ENCODE peak calls at places on chromosomes 1 and 21, in seven cellular contexts. One of them, this sample, is unnamed.

GRCh38 chr1:107299521-107299920 is 158.7 kb downstream of the NTNG1 start:
- DNase-seq in IMR-90: no peak
- DNase-seq in tibial artery: no peak
- DNase-seq in neural progenitor cell: no peak
- DNase-seq in mucosa of descending colon: no peak
- DNase-seq in PC-9: no peak
- DNase-seq in choroid plexus epithelial cell: no peak
- DNase-seq in this sample: no peak

GRCh38 chr1:223678841-223679240 is 13.3 kb upstream of the CAPN8 start:
- DNase-seq in tibial artery: no peak
- DNase-seq in IMR-90: no peak
- DNase-seq in PC-9: no peak
- DNase-seq in choroid plexus epithelial cell: no peak
- DNase-seq in neural progenitor cell: no peak
- DNase-seq in mucosa of descending colon: no peak
- DNase-seq in this sample: no peak

GRCh38 chr1:159068877-159069276 is 7.7 kb downstream of the AIM2 start:
- DNase-seq in choroid plexus epithelial cell: peak
- DNase-seq in mucosa of descending colon: no peak
- DNase-seq in neural progenitor cell: no peak
- DNase-seq in PC-9: no peak
- DNase-seq in IMR-90: peak
- DNase-seq in tibial artery: no peak
- DNase-seq in this sample: no peak

GRCh38 chr1:227541796-227542152 is 21.6 kb upstream of the ZNF678 start:
- DNase-seq in tibial artery: no peak
- DNase-seq in choroid plexus epithelial cell: no peak
- DNase-seq in mucosa of descending colon: peak
- DNase-seq in PC-9: no peak
- DNase-seq in neural progenitor cell: no peak
- DNase-seq in IMR-90: no peak
- DNase-seq in this sample: no peak

GRCh38 chr21:33286600-33287456 is 20.7 kb downstream of the IL10RB start:
- DNase-seq in choroid plexus epithelial cell: peak
- DNase-seq in IMR-90: peak
- DNase-seq in tibial artery: no peak
- DNase-seq in mucosa of descending colon: no peak
- DNase-seq in PC-9: peak
- DNase-seq in neural progenitor cell: no peak
- DNase-seq in this sample: no peak

GRCh38 chr1:45381243-45381642 is 41.0 kb upstream of the MUTYH start:
- DNase-seq in mucosa of descending colon: no peak
- DNase-seq in PC-9: no peak
- DNase-seq in tibial artery: no peak
- DNase-seq in IMR-90: no peak
- DNase-seq in neural progenitor cell: no peak
- DNase-seq in choroid plexus epithelial cell: no peak
- DNase-seq in this sample: no peak

GRCh38 chr21:34367320-34367935 is 3.6 kb downstream of the KCNE2 start:
- DNase-seq in mucosa of descending colon: no peak
- DNase-seq in choroid plexus epithelial cell: peak
- DNase-seq in neural progenitor cell: peak
- DNase-seq in tibial artery: no peak
- DNase-seq in PC-9: peak
- DNase-seq in IMR-90: peak
- DNase-seq in this sample: peak

GRCh38 chr1:43279666-43280065 is 5.7 kb downstream of the C1orf210 start:
- DNase-seq in PC-9: no peak
- DNase-seq in neural progenitor cell: no peak
- DNase-seq in IMR-90: no peak
- DNase-seq in tibial artery: no peak
- DNase-seq in mucosa of descending colon: no peak
- DNase-seq in choroid plexus epithelial cell: no peak
- DNase-seq in this sample: no peak

GRCh38 chr21:36780861-36781260 is 81.9 kb downstream of the SIM2 start:
- DNase-seq in tibial artery: no peak
- DNase-seq in PC-9: no peak
- DNase-seq in mucosa of descending colon: no peak
- DNase-seq in IMR-90: no peak
- DNase-seq in choroid plexus epithelial cell: no peak
- DNase-seq in neural progenitor cell: no peak
- DNase-seq in this sample: no peak

GRCh38 chr1:24403806-24404205 is 9.8 kb downstream of the STPG1 start:
- DNase-seq in mucosa of descending colon: no peak
- DNase-seq in choroid plexus epithelial cell: no peak
- DNase-seq in tibial artery: no peak
- DNase-seq in IMR-90: no peak
- DNase-seq in neural progenitor cell: no peak
- DNase-seq in PC-9: no peak
- DNase-seq in this sample: no peak

GRCh38 chr1:42319128-42319851 is 15.7 kb downstream of the FOXJ3 start:
- DNase-seq in mucosa of descending colon: no peak
- DNase-seq in tibial artery: no peak
- DNase-seq in IMR-90: peak
- DNase-seq in neural progenitor cell: no peak
- DNase-seq in PC-9: no peak
- DNase-seq in choroid plexus epithelial cell: peak
- DNase-seq in this sample: no peak

GRCh38 chr1:185694081-185694480 is 40.1 kb upstream of the HMCN1 start:
- DNase-seq in PC-9: no peak
- DNase-seq in IMR-90: no peak
- DNase-seq in mucosa of descending colon: no peak
- DNase-seq in neural progenitor cell: no peak
- DNase-seq in choroid plexus epithelial cell: peak
- DNase-seq in tibial artery: no peak
- DNase-seq in this sample: no peak

GRCh38 chr1:113455374-113455773 is 65.1 kb downstream of the MAGI3 start:
- DNase-seq in neural progenitor cell: no peak
- DNase-seq in IMR-90: no peak
- DNase-seq in choroid plexus epithelial cell: no peak
- DNase-seq in tibial artery: no peak
- DNase-seq in mucosa of descending colon: no peak
- DNase-seq in PC-9: no peak
- DNase-seq in this sample: no peak

GRCh38 chr1:87170151-87170550 is 158.5 kb upstream of the LMO4 start:
- DNase-seq in neural progenitor cell: no peak
- DNase-seq in mucosa of descending colon: no peak
- DNase-seq in IMR-90: peak
- DNase-seq in tibial artery: no peak
- DNase-seq in choroid plexus epithelial cell: no peak
- DNase-seq in PC-9: no peak
- DNase-seq in this sample: no peak

GRCh38 chr1:94741510-94741909 is 78.6 kb upstream of the SLC44A3 start:
- DNase-seq in mucosa of descending colon: no peak
- DNase-seq in IMR-90: no peak
- DNase-seq in PC-9: no peak
- DNase-seq in tibial artery: no peak
- DNase-seq in neural progenitor cell: no peak
- DNase-seq in choroid plexus epithelial cell: peak
- DNase-seq in this sample: no peak
- TF ChIP-seq CTCF in mucosa of descending colon: no peak
- TF ChIP-seq CTCF in IMR-90: no peak
- TF ChIP-seq CTCF in PC-9: peak
- TF ChIP-seq CTCF in tibial artery: no peak
- TF ChIP-seq CTCF in neural progenitor cell: no peak
- TF ChIP-seq CTCF in choroid plexus epithelial cell: peak
- TF ChIP-seq CTCF in this sample: no peak

GRCh38 chr1:40640314-40641076 is 25.0 kb downstream of the RIMS3 start:
- DNase-seq in PC-9: no peak
- DNase-seq in neural progenitor cell: no peak
- DNase-seq in mucosa of descending colon: no peak
- DNase-seq in choroid plexus epithelial cell: no peak
- DNase-seq in tibial artery: no peak
- DNase-seq in IMR-90: no peak
- DNase-seq in this sample: no peak

GRCh38 chr1:40636777-40637176 is 28.7 kb downstream of the RIMS3 start:
- DNase-seq in IMR-90: no peak
- DNase-seq in choroid plexus epithelial cell: no peak
- DNase-seq in PC-9: no peak
- DNase-seq in neural progenitor cell: no peak
- DNase-seq in tibial artery: no peak
- DNase-seq in mucosa of descending colon: no peak
- DNase-seq in this sample: no peak

GRCh38 chr1:40635763-40636500 is 29.6 kb downstream of the RIMS3 start:
- DNase-seq in PC-9: no peak
- DNase-seq in mucosa of descending colon: no peak
- DNase-seq in IMR-90: no peak
- DNase-seq in neural progenitor cell: no peak
- DNase-seq in tibial artery: no peak
- DNase-seq in choroid plexus epithelial cell: no peak
- DNase-seq in this sample: no peak

GRCh38 chr1:40637617-40638016 is 27.9 kb downstream of the RIMS3 start:
- DNase-seq in IMR-90: no peak
- DNase-seq in mucosa of descending colon: no peak
- DNase-seq in choroid plexus epithelial cell: no peak
- DNase-seq in tibial artery: no peak
- DNase-seq in neural progenitor cell: no peak
- DNase-seq in PC-9: no peak
- DNase-seq in this sample: no peak

GRCh38 chr1:40638097-40639036 is 27.1 kb downstream of the RIMS3 start:
- DNase-seq in tibial artery: no peak
- DNase-seq in PC-9: no peak
- DNase-seq in mucosa of descending colon: no peak
- DNase-seq in neural progenitor cell: peak
- DNase-seq in IMR-90: no peak
- DNase-seq in choroid plexus epithelial cell: no peak
- DNase-seq in this sample: no peak
- TF ChIP-seq CTCF in tibial artery: no peak
- TF ChIP-seq CTCF in PC-9: no peak
- TF ChIP-seq CTCF in mucosa of descending colon: no peak
- TF ChIP-seq CTCF in neural progenitor cell: no peak
- TF ChIP-seq CTCF in IMR-90: no peak
- TF ChIP-seq CTCF in choroid plexus epithelial cell: no peak
- TF ChIP-seq CTCF in this sample: no peak

GRCh38 chr1:226438007-226438406 is 30.1 kb upstream of the PARP1 start:
- DNase-seq in neural progenitor cell: no peak
- DNase-seq in choroid plexus epithelial cell: peak
- DNase-seq in tibial artery: no peak
- DNase-seq in mucosa of descending colon: no peak
- DNase-seq in PC-9: no peak
- DNase-seq in IMR-90: no peak
- DNase-seq in this sample: no peak
- TF ChIP-seq CTCF in neural progenitor cell: peak
- TF ChIP-seq CTCF in choroid plexus epithelial cell: no peak
- TF ChIP-seq CTCF in tibial artery: peak
- TF ChIP-seq CTCF in mucosa of descending colon: no peak
- TF ChIP-seq CTCF in PC-9: peak
- TF ChIP-seq CTCF in IMR-90: peak
- TF ChIP-seq CTCF in this sample: peak

GRCh38 chr1:89085781-89086180 is 20.8 kb upstream of the GBP1 start:
- DNase-seq in IMR-90: peak
- DNase-seq in neural progenitor cell: no peak
- DNase-seq in tibial artery: no peak
- DNase-seq in choroid plexus epithelial cell: peak
- DNase-seq in mucosa of descending colon: no peak
- DNase-seq in PC-9: no peak
- DNase-seq in this sample: peak
- TF ChIP-seq CTCF in IMR-90: peak
- TF ChIP-seq CTCF in neural progenitor cell: no peak
- TF ChIP-seq CTCF in tibial artery: no peak
- TF ChIP-seq CTCF in choroid plexus epithelial cell: peak
- TF ChIP-seq CTCF in mucosa of descending colon: peak
- TF ChIP-seq CTCF in PC-9: peak
- TF ChIP-seq CTCF in this sample: peak

GRCh38 chr21:26005464-26005863 is 165.1 kb downstream of the APP start:
- DNase-seq in choroid plexus epithelial cell: no peak
- DNase-seq in neural progenitor cell: no peak
- DNase-seq in IMR-90: no peak
- DNase-seq in tibial artery: no peak
- DNase-seq in mucosa of descending colon: no peak
- DNase-seq in PC-9: no peak
- DNase-seq in this sample: no peak

GRCh38 chr21:26013964-26014363 is 156.6 kb downstream of the APP start:
- DNase-seq in IMR-90: no peak
- DNase-seq in neural progenitor cell: no peak
- DNase-seq in PC-9: no peak
- DNase-seq in mucosa of descending colon: no peak
- DNase-seq in choroid plexus epithelial cell: peak
- DNase-seq in tibial artery: no peak
- DNase-seq in this sample: no peak

GRCh38 chr21:26007911-26008579 is 162.5 kb downstream of the APP start:
- DNase-seq in choroid plexus epithelial cell: peak
- DNase-seq in IMR-90: peak
- DNase-seq in mucosa of descending colon: no peak
- DNase-seq in PC-9: no peak
- DNase-seq in tibial artery: no peak
- DNase-seq in neural progenitor cell: no peak
- DNase-seq in this sample: no peak

DNA sequence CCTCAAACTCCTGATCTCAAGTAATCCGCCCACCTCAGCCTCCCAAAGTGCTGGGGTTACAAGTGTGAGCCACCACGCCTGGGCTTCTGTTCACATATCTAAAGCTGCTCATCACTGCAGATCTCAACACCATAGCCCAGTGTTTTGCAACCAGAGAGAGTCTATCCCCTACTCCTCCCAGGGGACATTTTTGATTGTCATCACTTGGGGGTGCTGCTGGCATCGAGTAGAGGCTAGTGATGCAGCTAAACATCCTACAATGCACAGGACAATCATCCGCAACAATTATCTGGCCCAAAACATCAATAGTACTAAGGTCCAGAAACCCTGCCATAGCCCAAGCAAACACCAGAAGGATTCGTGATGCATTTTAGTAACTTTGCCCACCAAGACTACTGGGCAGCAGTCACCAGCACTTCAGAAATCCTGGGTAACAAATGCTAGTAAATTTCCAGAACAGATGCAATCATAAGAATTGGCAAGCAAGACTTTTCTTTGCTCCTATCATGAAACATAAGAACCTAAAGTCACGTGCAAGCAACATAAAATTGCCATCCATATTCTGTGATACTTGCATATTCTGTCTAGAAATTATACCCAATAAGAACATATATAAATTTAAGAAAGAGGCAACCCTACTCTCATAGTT is 159.2 kb downstream of the APP start:
- DNase-seq in neural progenitor cell: no peak
- DNase-seq in mucosa of descending colon: no peak
- DNase-seq in PC-9: no peak
- DNase-seq in IMR-90: no peak
- DNase-seq in tibial artery: no peak
- DNase-seq in choroid plexus epithelial cell: no peak
- DNase-seq in this sample: no peak
- TF ChIP-seq CTCF in neural progenitor cell: no peak
- TF ChIP-seq CTCF in mucosa of descending colon: no peak
- TF ChIP-seq CTCF in PC-9: no peak
- TF ChIP-seq CTCF in IMR-90: no peak
- TF ChIP-seq CTCF in tibial artery: no peak
- TF ChIP-seq CTCF in choroid plexus epithelial cell: no peak
- TF ChIP-seq CTCF in this sample: no peak

This sample was measured in DND-41.